ENCODE peak calls at places on chromosomes 4 and X, in four cellular contexts. One of them, this sample, is unnamed.
A peak's percentile ranks its signal among the peaks of the same experiment; 100 is the strongest.

GRCh38 chrX:41621236-41621651 is 67.5 kb upstream of the GPR34 start:
- DNase-seq in glutamatergic neuron: no peak
- DNase-seq in heart left ventricle: no peak
- DNase-seq in GM13976: no peak
- DNase-seq in this sample: no peak

GRCh38 chr4:146450524-146450923 is 71.2 kb downstream of the SLC10A7 start:
- DNase-seq in heart left ventricle: no peak
- DNase-seq in glutamatergic neuron: no peak
- DNase-seq in GM13976: peak; percentile 48
- DNase-seq in this sample: no peak

GRCh38 chr4:150578745-150579470 is 3.0 kb upstream of the MAB21L2 start:
- DNase-seq in GM13976: no peak
- DNase-seq in glutamatergic neuron: peak; percentile 43
- DNase-seq in heart left ventricle: no peak
- DNase-seq in this sample: peak; percentile 33

GRCh38 chr4:4308800-4309441 is 18.9 kb downstream of the ZBTB49 start:
- DNase-seq in glutamatergic neuron: no peak
- DNase-seq in heart left ventricle: no peak
- DNase-seq in GM13976: no peak
- DNase-seq in this sample: no peak

GRCh38 chrX:100913111-100913510 is 15.6 kb downstream of the XKRX start:
- DNase-seq in heart left ventricle: no peak
- DNase-seq in GM13976: no peak
- DNase-seq in glutamatergic neuron: no peak
- DNase-seq in this sample: no peak

GRCh38 chrX:13473666-13474516 is 95.5 kb upstream of the EGFL6 start:
- DNase-seq in heart left ventricle: no peak
- DNase-seq in glutamatergic neuron: no peak
- DNase-seq in GM13976: peak; percentile 31
- DNase-seq in this sample: no peak

GRCh38 chrX:133970021-133970550 is 15.3 kb downstream of the GPC3 start:
- DNase-seq in glutamatergic neuron: no peak
- DNase-seq in GM13976: no peak
- DNase-seq in heart left ventricle: no peak
- DNase-seq in this sample: no peak

GRCh38 chr4:165972747-165973146 is 99.7 kb downstream of the TLL1 start:
- DNase-seq in glutamatergic neuron: no peak
- DNase-seq in heart left ventricle: no peak
- DNase-seq in GM13976: no peak
- DNase-seq in this sample: no peak

GRCh38 chr4:172892300-172892699 is 276.3 kb upstream of the GALNT7 start:
- DNase-seq in GM13976: no peak
- DNase-seq in glutamatergic neuron: no peak
- DNase-seq in heart left ventricle: no peak
- DNase-seq in this sample: peak; percentile 14

GRCh38 chrX:30653415-30654131 is at the start of gene GK:
- DNase-seq in GM13976: peak; percentile 24
- DNase-seq in glutamatergic neuron: peak; percentile 20
- DNase-seq in heart left ventricle: peak; percentile 60
- DNase-seq in this sample: peak; percentile 7

GRCh38 chr4:144450526-144450925 is 195.4 kb upstream of the HHIP start:
- DNase-seq in GM13976: no peak
- DNase-seq in glutamatergic neuron: no peak
- DNase-seq in heart left ventricle: no peak
- DNase-seq in this sample: no peak

GRCh38 chrX:106436695-106437094 is 175.1 kb upstream of the RADX start:
- DNase-seq in GM13976: no peak
- DNase-seq in glutamatergic neuron: no peak
- DNase-seq in heart left ventricle: no peak
- DNase-seq in this sample: no peak

GRCh38 chrX:146973283-146973682 is 158.7 kb upstream of the CXorf51A start:
- DNase-seq in glutamatergic neuron: no peak
- DNase-seq in heart left ventricle: no peak
- DNase-seq in GM13976: no peak
- DNase-seq in this sample: no peak

GRCh38 chr4:87657525-87657924 is 7.4 kb downstream of the DMP1 start:
- DNase-seq in glutamatergic neuron: no peak
- DNase-seq in heart left ventricle: no peak
- DNase-seq in GM13976: no peak
- DNase-seq in this sample: no peak

GRCh38 chr4:186912606-186913005 is 188.9 kb upstream of the FAT1 start:
- DNase-seq in glutamatergic neuron: no peak
- DNase-seq in heart left ventricle: no peak
- DNase-seq in GM13976: no peak
- DNase-seq in this sample: no peak

GRCh38 chr4:149987330-149987751 is 90.9 kb upstream of the DCLK2 start:
- DNase-seq in heart left ventricle: no peak
- DNase-seq in glutamatergic neuron: no peak
- DNase-seq in GM13976: no peak
- DNase-seq in this sample: no peak

GRCh38 chrX:107700317-107700774 is 72.0 kb downstream of the PRPS1 start:
- DNase-seq in heart left ventricle: no peak
- DNase-seq in glutamatergic neuron: no peak
- DNase-seq in GM13976: no peak
- DNase-seq in this sample: no peak

GRCh38 chrX:79413963-79414362 is 46.8 kb upstream of the ITM2A start:
- DNase-seq in heart left ventricle: no peak
- DNase-seq in glutamatergic neuron: no peak
- DNase-seq in GM13976: no peak
- DNase-seq in this sample: no peak

GRCh38 chrX:77899081-77899828 is at the start of gene COX7B:
- DNase-seq in glutamatergic neuron: peak; percentile 21
- DNase-seq in heart left ventricle: no peak
- DNase-seq in GM13976: peak; percentile 68
- DNase-seq in this sample: peak; percentile 56
- TF ChIP-seq CTCF in glutamatergic neuron: no peak
- TF ChIP-seq CTCF in heart left ventricle: no peak
- TF ChIP-seq CTCF in GM13976: peak; percentile 17
- TF ChIP-seq CTCF in this sample: no peak

GRCh38 chrX:137823257-137823656 is 257.3 kb downstream of the ZIC3 start:
- DNase-seq in heart left ventricle: no peak
- DNase-seq in GM13976: no peak
- DNase-seq in glutamatergic neuron: no peak
- DNase-seq in this sample: no peak
- TF ChIP-seq CTCF in heart left ventricle: peak; percentile 15
- TF ChIP-seq CTCF in GM13976: no peak
- TF ChIP-seq CTCF in glutamatergic neuron: peak; percentile 55
- TF ChIP-seq CTCF in this sample: peak; percentile 36

GRCh38 chr4:76990288-76991080 is 40.9 kb downstream of the SEPTIN11 start:
- DNase-seq in glutamatergic neuron: no peak
- DNase-seq in GM13976: no peak
- DNase-seq in heart left ventricle: no peak
- DNase-seq in this sample: no peak
- TF ChIP-seq CTCF in glutamatergic neuron: no peak
- TF ChIP-seq CTCF in GM13976: no peak
- TF ChIP-seq CTCF in heart left ventricle: no peak
- TF ChIP-seq CTCF in this sample: no peak

GRCh38 chr4:113347245-113347644 is 297.8 kb downstream of the ANK2 start:
- DNase-seq in heart left ventricle: no peak
- DNase-seq in glutamatergic neuron: no peak
- DNase-seq in GM13976: no peak
- DNase-seq in this sample: no peak
- TF ChIP-seq CTCF in heart left ventricle: no peak
- TF ChIP-seq CTCF in glutamatergic neuron: no peak
- TF ChIP-seq CTCF in GM13976: no peak
- TF ChIP-seq CTCF in this sample: no peak

DNA sequence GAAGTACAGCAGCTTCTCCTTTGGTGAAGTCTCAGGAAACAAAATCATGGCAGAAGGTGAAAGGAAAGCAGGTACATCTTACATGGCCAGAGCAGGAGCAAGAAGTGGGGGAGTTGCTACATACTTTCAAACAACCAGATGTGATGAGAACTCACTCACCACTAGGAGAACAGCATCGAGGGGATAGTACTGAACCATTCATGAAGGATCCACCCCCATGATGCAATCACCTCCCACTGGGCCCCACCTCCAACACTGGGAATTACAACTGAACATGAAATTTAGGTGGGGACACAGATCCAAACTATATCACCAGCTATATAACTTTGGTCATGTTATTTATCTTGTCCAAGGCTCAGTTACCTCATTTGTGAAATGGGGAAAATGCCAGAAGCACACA is 159.4 kb downstream of the OPHN1 start:
- DNase-seq in heart left ventricle: no peak
- DNase-seq in GM13976: no peak
- DNase-seq in glutamatergic neuron: no peak
- DNase-seq in this sample: no peak
- TF ChIP-seq CTCF in heart left ventricle: no peak
- TF ChIP-seq CTCF in GM13976: no peak
- TF ChIP-seq CTCF in glutamatergic neuron: no peak
- TF ChIP-seq CTCF in this sample: no peak

GRCh38 chr4:139859876-139860275 is 194.3 kb downstream of the MGST2 start:
- DNase-seq in heart left ventricle: no peak
- DNase-seq in GM13976: no peak
- DNase-seq in glutamatergic neuron: no peak
- DNase-seq in this sample: no peak
- TF ChIP-seq CTCF in heart left ventricle: no peak
- TF ChIP-seq CTCF in GM13976: no peak
- TF ChIP-seq CTCF in glutamatergic neuron: no peak
- TF ChIP-seq CTCF in this sample: no peak

GRCh38 chr4:128840711-128841318 is 31.3 kb downstream of the JADE1 start:
- DNase-seq in GM13976: no peak
- DNase-seq in heart left ventricle: no peak
- DNase-seq in glutamatergic neuron: no peak
- DNase-seq in this sample: no peak
- TF ChIP-seq CTCF in GM13976: no peak
- TF ChIP-seq CTCF in heart left ventricle: no peak
- TF ChIP-seq CTCF in glutamatergic neuron: no peak
- TF ChIP-seq CTCF in this sample: no peak

DNA sequence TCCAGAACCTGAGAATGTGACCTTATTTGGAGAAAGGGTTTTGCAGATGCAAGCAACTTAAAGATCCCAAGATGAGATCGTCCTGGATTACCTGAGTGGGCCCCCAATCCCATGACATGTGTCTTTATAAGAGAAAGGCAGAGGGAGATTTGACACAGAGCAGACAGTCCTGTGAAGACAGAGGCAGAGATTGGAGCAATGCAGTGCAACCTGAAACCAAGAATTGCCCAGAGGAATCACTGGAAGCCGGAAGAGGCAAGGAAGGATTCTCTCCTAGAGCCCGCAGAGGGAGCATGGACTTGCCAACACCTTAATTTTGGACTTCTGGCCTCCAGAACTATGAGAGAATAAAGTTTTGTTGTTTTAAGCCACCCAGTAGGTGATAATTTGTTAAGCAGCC is 171.6 kb downstream of the SMIM20 start:
- DNase-seq in glutamatergic neuron: no peak
- DNase-seq in heart left ventricle: no peak
- DNase-seq in GM13976: no peak
- DNase-seq in this sample: no peak
- TF ChIP-seq CTCF in glutamatergic neuron: no peak
- TF ChIP-seq CTCF in heart left ventricle: no peak
- TF ChIP-seq CTCF in GM13976: no peak
- TF ChIP-seq CTCF in this sample: no peak

DNA sequence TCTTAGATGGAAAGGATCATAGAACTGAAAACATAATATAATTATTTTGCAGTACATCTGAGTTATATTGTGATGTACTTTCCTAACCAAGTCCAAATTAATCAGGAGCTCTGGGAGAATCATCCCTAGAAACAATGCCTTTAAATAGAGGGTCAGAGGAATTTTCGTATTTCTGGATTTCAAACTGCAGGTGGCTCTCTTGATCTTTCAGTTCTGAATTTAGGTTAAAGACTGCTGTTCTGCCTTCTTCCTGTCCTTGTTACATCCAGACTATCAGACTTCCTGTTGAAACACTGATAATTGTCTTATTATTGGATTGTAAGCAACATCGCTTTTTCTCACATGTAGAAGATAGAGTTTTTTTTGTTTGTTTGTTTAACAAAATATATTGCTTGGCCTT is 142.7 kb downstream of the RPA4 start:
- DNase-seq in heart left ventricle: no peak
- DNase-seq in GM13976: no peak
- DNase-seq in glutamatergic neuron: no peak
- DNase-seq in this sample: peak; percentile 2
- TF ChIP-seq CTCF in heart left ventricle: no peak
- TF ChIP-seq CTCF in GM13976: no peak
- TF ChIP-seq CTCF in glutamatergic neuron: no peak
- TF ChIP-seq CTCF in this sample: no peak

DNA sequence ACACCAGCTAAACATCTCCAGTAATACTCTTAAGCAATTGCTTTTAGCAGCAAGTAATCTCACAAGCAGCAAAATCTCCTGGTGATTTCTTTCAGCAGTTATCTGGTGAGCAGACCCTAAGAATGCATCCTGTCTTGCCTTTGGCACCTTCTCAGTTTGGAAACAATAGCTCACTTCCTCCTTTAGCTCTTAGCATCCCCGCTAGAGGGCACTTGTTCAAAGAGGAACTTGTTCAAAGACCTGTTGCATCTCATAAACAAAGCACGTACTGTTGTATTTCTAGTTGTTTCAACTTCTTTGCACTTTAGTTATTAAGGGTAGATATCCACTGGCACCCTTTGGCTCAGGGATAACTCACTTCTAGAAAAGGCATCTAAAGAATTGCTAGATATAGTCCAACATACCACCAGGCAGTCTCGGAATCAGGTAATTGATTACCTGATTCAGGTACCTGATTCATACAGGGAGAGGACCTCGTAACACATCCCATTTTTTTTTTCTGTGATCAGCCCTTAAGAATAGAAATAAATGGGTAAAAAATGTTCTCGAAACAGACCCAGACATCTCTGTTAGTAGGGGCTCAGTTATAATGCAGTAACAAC is 81.9 kb upstream of the QRFPR start:
- DNase-seq in GM13976: peak; percentile 23
- DNase-seq in glutamatergic neuron: no peak
- DNase-seq in heart left ventricle: no peak
- DNase-seq in this sample: peak; percentile 51
- TF ChIP-seq CTCF in GM13976: peak; percentile 69
- TF ChIP-seq CTCF in glutamatergic neuron: peak; percentile 74
- TF ChIP-seq CTCF in heart left ventricle: peak; percentile 53
- TF ChIP-seq CTCF in this sample: peak; percentile 35